ENCODE peak calls at places on chromosomes 11 and 22, in six cellular contexts. C, E, H, Y, B and A are unnamed samples.

GRCh38 chr22:44574057-44574456 is 76.0 kb upstream of the RTL6 start:
- DNase-seq in H (peak), E (peak), C (peak), Y (no peak), B (no peak), A (peak)

GRCh38 chr11:1622076-1622475 is at the start of gene KRTAP5-4:
- DNase-seq in B (no peak), E (no peak), H (no peak), C (no peak), Y (no peak), A (no peak)

GRCh38 chr11:17595526-17596309 is 48.7 kb downstream of the OTOG start:
- DNase-seq in E (no peak), B (no peak), C (no peak), Y (no peak), H (no peak), A (no peak)

GRCh38 chr11:96155627-96156378 is 187.2 kb downstream of the MAML2 start:
- DNase-seq in H (peak), C (peak), Y (peak), B (no peak), E (peak), A (peak)

GRCh38 chr11:92057849-92058442 is 166.7 kb upstream of the FAT3 start:
- DNase-seq in B (no peak), H (no peak), E (no peak), Y (no peak), C (no peak), A (no peak)

GRCh38 chr11:31974737-31975136 is 116.1 kb upstream of the RCN1 start:
- DNase-seq in H (peak), Y (no peak), C (no peak), E (peak), B (no peak), A (peak)

GRCh38 chr22:24140357-24140756 is 40.9 kb upstream of the SUSD2 start:
- DNase-seq in C (no peak), E (no peak), Y (no peak), H (peak), B (no peak), A (peak)

GRCh38 chr11:45885921-45886721 is 670 bp downstream of the MAPK8IP1 start:
- DNase-seq in C (no peak), E (no peak), Y (no peak), B (no peak), H (no peak), A (no peak)

GRCh38 chr11:122813176-122813917 is 25.0 kb upstream of the CRTAM start:
- DNase-seq in H (no peak), E (no peak), C (no peak), Y (no peak), B (no peak), A (no peak)

GRCh38 chr11:76807206-76807875 is 24.2 kb downstream of the TSKU start:
- DNase-seq in Y (peak), B (peak), E (no peak), C (peak), H (peak), A (peak)

GRCh38 chr11:110716361-110716760 is 4.1 kb upstream of the ARHGAP20 start:
- DNase-seq in Y (no peak), B (no peak), E (no peak), C (no peak), H (peak), A (peak)

GRCh38 chr22:22909605-22910271 is 22.1 kb downstream of the IGLL5 start:
- DNase-seq in E (no peak), B (no peak), Y (no peak), H (no peak), C (no peak), A (no peak)

GRCh38 chr11:35077709-35078695 is 61.0 kb upstream of the CD44 start:
- DNase-seq in B (peak), Y (no peak), C (no peak), E (no peak), H (peak), A (peak)

GRCh38 chr11:120717623-120718022 is 206.1 kb downstream of the GRIK4 start:
- DNase-seq in Y (no peak), H (no peak), E (no peak), B (no peak), C (no peak), A (no peak)

GRCh38 chr11:93089474-93090102 is 108.2 kb downstream of the SLC36A4 start:
- DNase-seq in Y (no peak), C (no peak), B (peak), H (peak), E (no peak), A (peak)

GRCh38 chr11:61071880-61072279 is 30.4 kb upstream of the CD5 start:
- DNase-seq in B (no peak), H (no peak), C (no peak), Y (no peak), E (no peak), A (no peak)

GRCh38 chr11:74409633-74410032 is 11.4 kb upstream of the PGM2L1 start:
- DNase-seq in C (no peak), E (no peak), B (no peak), H (no peak), Y (no peak), A (no peak)

GRCh38 chr11:66228521-66228920 is 39.9 kb upstream of the RAB1B start:
- DNase-seq in H (no peak), E (no peak), Y (no peak), B (no peak), C (no peak), A (no peak)

GRCh38 chr11:19241260-19242183 is 777 bp upstream of the E2F8 start:
- DNase-seq in B (peak), E (no peak), C (no peak), Y (no peak), H (no peak), A (no peak)

DNA sequence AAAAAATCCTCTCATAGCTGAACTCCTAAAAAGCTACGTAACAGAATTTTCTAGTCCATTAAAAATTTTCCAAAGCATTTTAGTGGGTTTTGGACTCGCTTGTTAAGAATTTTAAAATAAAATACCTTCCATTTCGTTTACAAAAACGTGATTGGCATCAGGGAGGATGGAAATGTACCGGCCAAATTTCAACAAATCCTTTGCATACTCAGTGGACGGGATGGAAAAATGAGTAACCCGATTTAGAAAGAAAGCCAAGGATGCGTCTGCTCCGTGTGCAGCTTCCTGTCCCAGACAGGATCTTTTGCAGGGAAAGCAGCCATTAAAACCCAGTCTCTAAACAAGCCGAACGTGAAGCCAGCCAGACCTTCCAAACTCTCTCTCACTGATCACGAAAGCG is 15.6 kb downstream of the TMEM184B start:
- DNase-seq in E (peak), B (no peak), H (peak), Y (no peak), C (no peak), A (peak)
- H3K4me3 ChIP-seq in E (peak), B (peak), H (peak), Y (peak), C (peak), A (peak)

GRCh38 chr22:38201371-38201717 is 450 bp upstream of the MAFF start:
- DNase-seq in C (no peak), B (no peak), H (no peak), E (no peak), Y (no peak), A (no peak)

GRCh38 chr22:38199826-38200559 is 1.8 kb upstream of the MAFF start:
- DNase-seq in B (no peak), E (no peak), Y (no peak), H (no peak), C (no peak), A (no peak)

GRCh38 chr22:38202437-38203089 is 769 bp downstream of the MAFF start:
- DNase-seq in H (peak), B (peak), C (peak), Y (peak), E (no peak), A (peak)

GRCh38 chr22:38203090-38203810 is 1.5 kb downstream of the MAFF start:
- DNase-seq in Y (no peak), B (peak), C (peak), H (peak), E (no peak), A (peak)

GRCh38 chr22:38201718-38202436 is at the start of gene MAFF:
- DNase-seq in B (peak), Y (peak), H (peak), C (peak), E (peak), A (peak)
- TF ChIP-seq CTCF in B (no peak), Y (no peak), H (no peak), C (no peak), E (no peak), A (no peak)

GRCh38 chr22:30537083-30537731 is 9.3 kb downstream of the SEC14L6 start:
- DNase-seq in E (no peak), C (no peak), Y (no peak), H (no peak), B (no peak), A (no peak)

GRCh38 chr22:30535182-30535581 is 11.4 kb downstream of the SEC14L6 start:
- DNase-seq in H (no peak), Y (no peak), B (no peak), C (no peak), E (no peak), A (no peak)

GRCh38 chr22:30539368-30539767 is 7.2 kb downstream of the SEC14L6 start:
- DNase-seq in E (no peak), C (no peak), Y (no peak), H (no peak), B (no peak), A (no peak)

GRCh38 chr22:30541979-30542810 is 4.3 kb downstream of the SEC14L6 start:
- DNase-seq in E (no peak), C (no peak), H (no peak), B (no peak), Y (no peak), A (no peak)

DNA sequence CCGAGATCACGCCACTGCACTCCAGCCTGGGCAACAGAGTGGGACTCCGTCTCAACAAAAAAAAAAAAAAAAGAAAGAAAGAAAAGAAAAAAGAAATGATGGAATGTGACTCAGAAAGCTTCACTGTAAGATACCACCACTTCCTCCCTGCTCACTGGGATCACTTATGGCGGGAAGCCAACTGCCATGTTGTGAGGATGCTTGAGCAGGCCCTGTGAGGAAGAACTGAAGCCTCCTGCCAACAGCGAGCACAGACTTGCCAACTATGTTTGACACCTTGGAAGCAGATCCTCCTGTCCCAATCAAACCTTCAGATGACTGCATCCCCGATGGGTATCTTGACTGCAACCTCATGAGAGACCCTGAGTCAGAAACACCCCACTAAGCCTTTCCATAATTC is 8.3 kb downstream of the SEC14L6 start:
- DNase-seq in Y (no peak), E (no peak), C (no peak), B (no peak), H (peak), A (peak)
- H3K4me3 ChIP-seq in Y (no peak), E (no peak), C (no peak), B (no peak), H (no peak), A (no peak)

GRCh38 chr22:50243704-50244419 is 961 bp downstream of the TUBGCP6 start:
- DNase-seq in H (peak), C (no peak), B (no peak), E (no peak), Y (no peak), A (peak)

GRCh38 chr22:50245214-50246072 is 620 bp upstream of the TUBGCP6 start:
- DNase-seq in H (no peak), B (no peak), Y (no peak), C (no peak), E (no peak), A (no peak)

GRCh38 chr22:50242406-50242949 is 2.3 kb downstream of the TUBGCP6 start:
- DNase-seq in Y (no peak), E (no peak), C (no peak), B (no peak), H (no peak), A (peak)

GRCh38 chr22:50246242-50247175 is 1.7 kb upstream of the TUBGCP6 start:
- DNase-seq in H (no peak), E (no peak), C (no peak), Y (no peak), B (no peak), A (no peak)

GRCh38 chr22:50244420-50245213 is at the start of gene TUBGCP6:
- DNase-seq in H (peak), E (peak), C (peak), Y (peak), B (peak), A (peak)
- TF ChIP-seq CTCF in H (no peak), E (peak), C (peak), Y (peak), B (peak), A (peak)

GRCh38 chr11:27438595-27438981 is 34.0 kb downstream of the LGR4 start:
- DNase-seq in H (no peak), E (no peak), B (no peak), C (no peak), Y (no peak), A (no peak)
- H3K4me3 ChIP-seq in H (no peak), E (no peak), B (no peak), C (no peak), Y (no peak), A (no peak)

GRCh38 chr22:39560127-39560526 is 10.4 kb upstream of the CACNA1I start:
- DNase-seq in B (no peak), C (no peak), Y (no peak), E (no peak), H (no peak), A (no peak)

GRCh38 chr22:39558950-39559349 is 11.6 kb upstream of the CACNA1I start:
- DNase-seq in E (no peak), C (no peak), Y (no peak), H (no peak), B (no peak), A (no peak)

GRCh38 chr22:39558254-39558727 is 12.3 kb upstream of the CACNA1I start:
- DNase-seq in H (no peak), E (no peak), Y (no peak), C (no peak), B (no peak), A (no peak)

GRCh38 chr22:39556970-39557811 is 13.4 kb upstream of the CACNA1I start:
- DNase-seq in B (no peak), E (no peak), Y (no peak), C (no peak), H (peak), A (no peak)

GRCh38 chr22:39559456-39560105 is 11.0 kb upstream of the CACNA1I start:
- DNase-seq in B (peak), E (no peak), C (no peak), H (no peak), Y (no peak), A (no peak)
- TF ChIP-seq CTCF in B (peak), E (peak), C (no peak), H (peak), Y (no peak), A (peak)

GRCh38 chr11:68003846-68004550 is at the start of gene UNC93B1:
- DNase-seq in Y (no peak), B (peak), E (no peak), H (peak), C (peak), A (peak)
- H3K4me3 ChIP-seq in Y (peak), B (peak), E (peak), H (peak), C (peak), A (peak)

GRCh38 chr22:32644252-32645100 is 157.0 kb upstream of the TIMP3 start:
- DNase-seq in B (no peak), H (peak), C (peak), E (no peak), Y (no peak), A (peak)
- TF ChIP-seq CTCF in B (no peak), H (no peak), C (no peak), E (no peak), Y (no peak), A (no peak)